ENCODE peak calls at places on chromosomes 13 and 19, in eight cellular contexts. V is psoas muscle; L is iris pigment epithelial cell; J is GM23248; Z is body of pancreas; A is activated naive CD8-positive, alpha-beta T cell treated with anti-CD3 and anti-CD28 coated beads, Interleukin-2, amount 10 ng/mL, durations not matched to agents 7 days and 5 days; E is GM20000; R is smooth muscle cell of the brain vasculature. X is an unnamed sample.

GRCh38 chr13:25046274-25046984 is 49.5 kb upstream of the PABPC3 start:
- DNase-seq in V (no peak), L (no peak), J (peak; percentile 3), Z (no peak), A (no peak), E (no peak), R (no peak), X (peak; percentile 51)

GRCh38 chr19:53525922-53526321 is 12.0 kb upstream of the ZNF331 start:
- DNase-seq in V (no peak), L (no peak), J (no peak), Z (no peak), A (no peak), E (no peak), R (no peak), X (no peak)

GRCh38 chr19:39966617-39967016 is 4.3 kb upstream of the PSMC4 start:
- DNase-seq in V (no peak), L (no peak), J (no peak), Z (no peak), A (no peak), E (no peak), R (no peak), X (no peak)

GRCh38 chr19:17327654-17328516 is 6.8 kb downstream of the ANO8 start:
- DNase-seq in V (no peak), L (no peak), J (no peak), Z (peak; percentile 77), A (peak; percentile 65), E (peak; percentile 91), R (no peak), X (peak; percentile 87)

GRCh38 chr13:109764474-109765292 is 21.7 kb downstream of the IRS2 start:
- DNase-seq in V (peak; percentile 51), L (no peak), J (peak; percentile 46), Z (no peak), A (no peak), E (no peak), R (no peak), X (no peak)

GRCh38 chr13:40579535-40579934 is 86.9 kb downstream of the FOXO1 start:
- DNase-seq in V (no peak), L (no peak), J (no peak), Z (no peak), A (no peak), E (no peak), R (no peak), X (no peak)

GRCh38 chr19:29872224-29872731 is 60.5 kb downstream of the CCNE1 start:
- DNase-seq in V (no peak), L (no peak), J (peak; percentile 34), Z (no peak), A (peak; percentile 41), E (peak; percentile 41), R (no peak), X (peak; percentile 47)

GRCh38 chr19:31510635-31511034 is 161.4 kb upstream of the TSHZ3 start:
- DNase-seq in V (no peak), L (no peak), J (no peak), Z (no peak), A (no peak), E (no peak), R (no peak), X (no peak)

GRCh38 chr19:6772028-6772865 is at the start of gene VAV1:
- DNase-seq in V (peak; percentile 41), L (no peak), J (no peak), Z (no peak), A (peak; percentile 79), E (peak; percentile 92), R (no peak), X (no peak)

GRCh38 chr19:45922281-45922680 is 7.7 kb upstream of the NANOS2 start:
- DNase-seq in V (no peak), L (peak; percentile 9), J (peak; percentile 22), Z (no peak), A (no peak), E (no peak), R (no peak), X (no peak)

GRCh38 chr19:35155441-35155840 is 906 bp downstream of the FXYD5 start:
- DNase-seq in V (no peak), L (no peak), J (no peak), Z (no peak), A (peak; percentile 60), E (no peak), R (no peak), X (no peak)

GRCh38 chr13:25468330-25469178 is 96.8 kb downstream of the ATP8A2 start:
- DNase-seq in V (no peak), L (no peak), J (no peak), Z (peak; percentile 30), A (peak; percentile 48), E (peak; percentile 64), R (no peak), X (peak; percentile 85)

GRCh38 chr13:50732712-50733111 is 110.8 kb downstream of the DLEU7 start:
- DNase-seq in V (no peak), L (peak; percentile 86), J (peak; percentile 89), Z (no peak), A (no peak), E (no peak), R (peak; percentile 28), X (no peak)

GRCh38 chr13:99037756-99038155 is 59.9 kb upstream of the DOCK9 start:
- DNase-seq in V (no peak), L (no peak), J (no peak), Z (no peak), A (no peak), E (no peak), R (no peak), X (no peak)

GRCh38 chr19:40523322-40524047 is 53.2 kb upstream of the SHKBP1 start:
- DNase-seq in V (peak; percentile 49), L (peak; percentile 59), J (peak; percentile 78), Z (peak; percentile 88), A (peak; percentile 59), E (peak; percentile 74), R (no peak), X (peak; percentile 72)

GRCh38 chr13:47650221-47650620 is 350.9 kb downstream of the SUCLA2 start:
- DNase-seq in V (no peak), L (no peak), J (no peak), Z (no peak), A (no peak), E (no peak), R (no peak), X (no peak)

GRCh38 chr13:97113231-97114001 is 108.7 kb upstream of the MBNL2 start:
- DNase-seq in V (no peak), L (no peak), J (no peak), Z (peak; percentile 22), A (no peak), E (no peak), R (no peak), X (no peak)

GRCh38 chr13:97568850-97569249 is 134.9 kb downstream of the RAP2A start:
- DNase-seq in V (no peak), L (no peak), J (no peak), Z (peak; percentile 53), A (no peak), E (no peak), R (no peak), X (no peak)

GRCh38 chr13:32164622-32165268 is 133.2 kb downstream of the FRY start:
- DNase-seq in V (no peak), L (peak; percentile 61), J (peak; percentile 76), Z (peak; percentile 31), A (no peak), E (peak; percentile 11), R (peak; percentile 21), X (peak; percentile 42)

GRCh38 chr19:3959766-3960131 is 11.2 kb downstream of the DAPK3 start:
- DNase-seq in V (no peak), L (no peak), J (no peak), Z (no peak), A (no peak), E (no peak), R (no peak), X (no peak)

GRCh38 chr13:112896736-112897602 is 72.0 kb upstream of the MCF2L start:
- DNase-seq in V (no peak), L (no peak), J (no peak), Z (peak; percentile 4), A (no peak), E (no peak), R (no peak), X (no peak)

GRCh38 chr19:11479470-11480080 is 1.3 kb downstream of the ELAVL3 start:
- DNase-seq in V (no peak), L (peak; percentile 31), J (peak; percentile 42), Z (peak; percentile 65), A (peak; percentile 64), E (peak; percentile 78), R (no peak), X (peak; percentile 75)

GRCh38 chr13:50529154-50529882 is 314.2 kb downstream of the DLEU7 start:
- DNase-seq in V (peak; percentile 86), L (peak; percentile 82), J (peak; percentile 92), Z (peak; percentile 89), A (no peak), E (no peak), R (peak; percentile 74), X (no peak)

GRCh38 chr13:30429721-30430694 is 7.7 kb downstream of the UBE2L5 start:
- DNase-seq in V (no peak), L (peak; percentile 93), J (peak; percentile 96), Z (no peak), A (no peak), E (no peak), R (peak; percentile 63), X (no peak)

GRCh38 chr13:94205896-94206295 is 273.6 kb downstream of the DCT start:
- DNase-seq in V (no peak), L (peak; percentile 57), J (no peak), Z (no peak), A (no peak), E (no peak), R (no peak), X (no peak)

GRCh38 chr13:52933547-52934167 is 85.2 kb upstream of the PCDH8 start:
- DNase-seq in V (no peak), L (no peak), J (no peak), Z (no peak), A (no peak), E (no peak), R (no peak), X (no peak)

GRCh38 chr13:43232144-43232840 is 208.9 kb downstream of the DNAJC15 start:
- DNase-seq in V (no peak), L (no peak), J (peak; percentile 10), Z (no peak), A (no peak), E (no peak), R (no peak), X (no peak)

X was measured in nephron progenitor cell.